ENCODE peak calls at places on chromosomes 16 and 17, in ten cellular contexts. R is AG09319; K is GM23338; J is AG10803; L is thoracic aorta; X is suprapubic skin; Q is esophagus squamous epithelium; A is cardiac fibroblast; Y is CD8-positive, alpha-beta T cell; V is GM06990. M is an unnamed sample.

GRCh38 chr16:89367538-89368059 is 122.8 kb downstream of the ANKRD11 start:
- DNase-seq in R (no peak), K (no peak), J (no peak), L (no peak), X (no peak), Q (no peak), A (no peak), Y (no peak), V (no peak), M (no peak)

GRCh38 chr16:87332150-87332549 is 15.0 kb upstream of the C16orf95 start:
- DNase-seq in R (no peak), K (no peak), J (no peak), L (no peak), X (no peak), Q (no peak), A (peak), Y (no peak), V (no peak), M (no peak)

GRCh38 chr17:32917842-32918241 is 10.1 kb upstream of the TMEM98 start:
- DNase-seq in R (no peak), K (peak), J (no peak), L (no peak), X (no peak), Q (no peak), A (no peak), Y (no peak), V (no peak), M (no peak)

GRCh38 chr16:75460441-75460840 is 4.0 kb downstream of the TMEM170A start:
- DNase-seq in R (no peak), K (peak), J (peak), L (no peak), X (peak), Q (no peak), A (no peak), Y (no peak), V (no peak), M (no peak)

GRCh38 chr16:31109622-31110021 is 1.4 kb downstream of the BCKDK start:
- DNase-seq in R (no peak), K (no peak), J (no peak), L (no peak), X (no peak), Q (no peak), A (no peak), Y (no peak), V (no peak), M (no peak)

GRCh38 chr16:29824589-29825144 is 4.4 kb downstream of the MVP start:
- DNase-seq in R (no peak), K (no peak), J (peak), L (no peak), X (no peak), Q (no peak), A (peak), Y (no peak), V (no peak), M (no peak)

GRCh38 chr16:2520784-2521577 is 810 bp downstream of the AMDHD2 start:
- DNase-seq in R (no peak), K (peak), J (no peak), L (no peak), X (peak), Q (no peak), A (no peak), Y (peak), V (peak), M (no peak)

GRCh38 chr17:64269687-64270649 is 6.9 kb upstream of the TEX2 start:
- DNase-seq in R (no peak), K (no peak), J (no peak), L (no peak), X (no peak), Q (no peak), A (no peak), Y (no peak), V (no peak), M (no peak)

GRCh38 chr16:70700101-70701020 is 14.5 kb upstream of the MTSS2 start:
- DNase-seq in R (no peak), K (no peak), J (no peak), L (no peak), X (no peak), Q (no peak), A (no peak), Y (no peak), V (no peak), M (no peak)

GRCh38 chr17:11624968-11625367 is 26.7 kb downstream of the DNAH9 start:
- DNase-seq in R (no peak), K (no peak), J (no peak), L (no peak), X (no peak), Q (no peak), A (no peak), Y (no peak), V (no peak), M (no peak)

GRCh38 chr16:87735270-87736002 is 30.4 kb downstream of the KLHDC4 start:
- DNase-seq in R (no peak), K (no peak), J (no peak), L (no peak), X (no peak), Q (no peak), A (no peak), Y (no peak), V (no peak), M (no peak)

GRCh38 chr17:42347198-42347597 is 41.0 kb downstream of the STAT3 start:
- DNase-seq in R (peak), K (no peak), J (peak), L (peak), X (no peak), Q (no peak), A (peak), Y (no peak), V (no peak), M (no peak)

GRCh38 chr17:31564883-31565297 is 173.4 kb downstream of the RAB11FIP4 start:
- DNase-seq in R (no peak), K (peak), J (peak), L (no peak), X (no peak), Q (no peak), A (peak), Y (no peak), V (no peak), M (no peak)

GRCh38 chr17:41691031-41691777 is 2.5 kb downstream of the EIF1 start:
- DNase-seq in R (no peak), K (no peak), J (no peak), L (no peak), X (no peak), Q (no peak), A (peak), Y (no peak), V (no peak), M (no peak)

GRCh38 chr16:89749637-89750036 is 28.3 kb downstream of the ZNF276 start:
- DNase-seq in R (no peak), K (no peak), J (no peak), L (no peak), X (no peak), Q (no peak), A (no peak), Y (no peak), V (no peak), M (no peak)

GRCh38 chr17:60107526-60108257 is 29.0 kb upstream of the HEATR6 start:
- DNase-seq in R (no peak), K (no peak), J (peak), L (no peak), X (no peak), Q (no peak), A (peak), Y (no peak), V (no peak), M (no peak)

GRCh38 chr17:8122923-8123694 is 797 bp downstream of the HES7 start:
- DNase-seq in R (no peak), K (peak), J (peak), L (no peak), X (no peak), Q (no peak), A (peak), Y (peak), V (peak), M (no peak)

GRCh38 chr17:33233855-33234228 is 59.3 kb downstream of the ASIC2 start:
- DNase-seq in R (no peak), K (no peak), J (peak), L (no peak), X (no peak), Q (no peak), A (no peak), Y (no peak), V (no peak), M (no peak)

GRCh38 chr17:20944014-20944905 is 98.6 kb downstream of the USP22 start:
- DNase-seq in R (no peak), K (peak), J (no peak), L (no peak), X (no peak), Q (no peak), A (no peak), Y (no peak), V (no peak), M (peak)

GRCh38 chr17:66655461-66655860 is 179.5 kb upstream of the CACNG5 start:
- DNase-seq in R (no peak), K (no peak), J (no peak), L (no peak), X (no peak), Q (no peak), A (no peak), Y (no peak), V (no peak), M (no peak)

GRCh38 chr17:32746280-32746679 is 130.6 kb downstream of the MYO1D start:
- DNase-seq in R (no peak), K (no peak), J (no peak), L (no peak), X (no peak), Q (no peak), A (peak), Y (no peak), V (no peak), M (no peak)

GRCh38 chr16:31710880-31711279 is 162.7 kb upstream of the ZNF267 start:
- DNase-seq in R (no peak), K (no peak), J (no peak), L (no peak), X (no peak), Q (no peak), A (no peak), Y (no peak), V (no peak), M (no peak)

GRCh38 chr16:66081967-66082366 is 284.5 kb upstream of the CDH5 start:
- DNase-seq in R (no peak), K (peak), J (peak), L (no peak), X (no peak), Q (no peak), A (peak), Y (no peak), V (no peak), M (no peak)

GRCh38 chr17:234163-235047 is 53.0 kb upstream of the DOC2B start:
- DNase-seq in R (no peak), K (no peak), J (no peak), L (no peak), X (peak), Q (no peak), A (no peak), Y (no peak), V (no peak), M (no peak)

GRCh38 chr16:29675811-29676643 is 3.0 kb upstream of the QPRT start:
- DNase-seq in R (no peak), K (peak), J (peak), L (no peak), X (no peak), Q (no peak), A (peak), Y (no peak), V (no peak), M (no peak)

GRCh38 chr16:67944690-67945391 is 921 bp upstream of the LCAT start:
- DNase-seq in R (no peak), K (no peak), J (no peak), L (no peak), X (no peak), Q (no peak), A (no peak), Y (no peak), V (peak), M (no peak)

DNA sequence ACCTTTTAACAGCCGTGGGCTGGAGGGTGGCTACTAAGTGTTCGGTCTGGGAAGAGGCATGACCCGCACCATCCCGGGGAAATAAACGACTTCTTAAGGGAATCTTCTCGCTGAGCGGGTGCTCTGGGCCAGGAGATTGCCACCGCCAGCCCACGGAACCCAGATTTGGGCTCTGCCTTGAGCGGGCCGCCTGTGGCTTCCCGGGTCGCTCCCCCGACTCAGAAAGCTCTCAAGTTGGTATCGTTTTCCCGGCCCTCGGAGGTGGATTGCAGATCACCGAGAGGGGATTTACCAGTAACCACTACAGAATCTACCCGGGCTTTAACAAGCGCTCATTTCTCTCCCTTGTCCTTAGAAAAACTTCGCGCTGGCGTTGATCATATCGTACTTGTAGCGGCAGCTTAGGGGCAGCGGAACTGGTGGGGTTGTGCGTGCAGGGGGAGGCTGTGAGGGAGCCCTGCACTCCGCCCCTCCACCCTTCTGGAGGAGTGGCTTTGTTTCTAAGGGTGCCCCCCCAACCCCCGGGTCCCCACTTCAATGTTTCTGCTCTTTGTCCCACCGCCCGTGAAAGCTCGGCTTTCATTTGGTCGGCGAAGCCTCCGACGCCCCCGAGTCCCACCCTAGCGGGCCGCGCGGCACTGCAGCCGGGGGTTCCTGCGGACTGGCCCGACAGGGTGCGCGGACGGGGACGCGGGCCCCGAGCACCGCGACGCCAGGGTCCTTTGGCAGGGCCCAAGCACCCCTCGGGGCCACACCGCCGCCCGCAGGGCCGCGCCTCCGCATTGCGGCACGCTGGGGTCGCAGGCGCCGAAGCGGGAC is 3.6 kb upstream of the CBX4 start:
- DNase-seq in R (no peak), K (peak), J (no peak), L (no peak), X (no peak), Q (no peak), A (peak), Y (peak), V (no peak), M (peak)
- TF ChIP-seq CTCF in R (no peak), K (no peak), J (no peak), L (peak), X (no peak), Q (no peak), A (no peak), Y (no peak), V (no peak), M (peak)

DNA sequence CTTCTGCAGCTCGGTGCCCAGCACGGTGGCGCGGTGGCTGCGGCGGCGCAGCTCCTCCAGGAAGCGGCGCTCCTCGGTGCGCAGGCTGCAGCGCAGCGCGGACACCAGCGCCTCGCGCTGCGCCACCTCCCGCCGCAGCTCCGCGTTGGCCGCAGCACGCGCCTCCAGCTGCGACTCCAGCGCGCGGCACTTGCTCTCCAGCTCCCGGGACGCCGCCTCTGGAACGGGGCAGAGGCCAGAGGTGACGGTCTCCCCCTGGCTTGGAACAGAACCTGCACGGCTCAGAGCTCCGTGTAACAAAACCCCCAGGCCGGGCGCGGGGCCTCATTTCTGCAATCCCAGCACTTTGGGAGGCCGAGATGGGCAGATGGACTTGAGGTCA is 13.2 kb upstream of the CLUH start:
- DNase-seq in R (no peak), K (peak), J (peak), L (no peak), X (no peak), Q (no peak), A (peak), Y (peak), V (peak), M (no peak)
- TF ChIP-seq CTCF in R (no peak), K (no peak), J (no peak), L (no peak), X (no peak), Q (no peak), A (no peak), Y (no peak), V (no peak), M (peak)

GRCh38 chr17:6713918-6714271 is 726 bp upstream of the SLC13A5 start:
- DNase-seq in R (no peak), K (peak), J (no peak), L (no peak), X (no peak), Q (no peak), A (no peak), Y (no peak), V (no peak), M (no peak)

GRCh38 chr17:6712058-6712853 is 913 bp downstream of the SLC13A5 start:
- DNase-seq in R (no peak), K (peak), J (no peak), L (no peak), X (no peak), Q (no peak), A (peak), Y (no peak), V (no peak), M (no peak)

GRCh38 chr17:6714315-6714874 is 1.2 kb upstream of the SLC13A5 start:
- DNase-seq in R (no peak), K (no peak), J (no peak), L (no peak), X (no peak), Q (no peak), A (no peak), Y (no peak), V (no peak), M (no peak)

GRCh38 chr17:6712854-6713129 is 377 bp downstream of the SLC13A5 start:
- DNase-seq in R (no peak), K (no peak), J (no peak), L (no peak), X (no peak), Q (no peak), A (no peak), Y (no peak), V (no peak), M (no peak)

DNA sequence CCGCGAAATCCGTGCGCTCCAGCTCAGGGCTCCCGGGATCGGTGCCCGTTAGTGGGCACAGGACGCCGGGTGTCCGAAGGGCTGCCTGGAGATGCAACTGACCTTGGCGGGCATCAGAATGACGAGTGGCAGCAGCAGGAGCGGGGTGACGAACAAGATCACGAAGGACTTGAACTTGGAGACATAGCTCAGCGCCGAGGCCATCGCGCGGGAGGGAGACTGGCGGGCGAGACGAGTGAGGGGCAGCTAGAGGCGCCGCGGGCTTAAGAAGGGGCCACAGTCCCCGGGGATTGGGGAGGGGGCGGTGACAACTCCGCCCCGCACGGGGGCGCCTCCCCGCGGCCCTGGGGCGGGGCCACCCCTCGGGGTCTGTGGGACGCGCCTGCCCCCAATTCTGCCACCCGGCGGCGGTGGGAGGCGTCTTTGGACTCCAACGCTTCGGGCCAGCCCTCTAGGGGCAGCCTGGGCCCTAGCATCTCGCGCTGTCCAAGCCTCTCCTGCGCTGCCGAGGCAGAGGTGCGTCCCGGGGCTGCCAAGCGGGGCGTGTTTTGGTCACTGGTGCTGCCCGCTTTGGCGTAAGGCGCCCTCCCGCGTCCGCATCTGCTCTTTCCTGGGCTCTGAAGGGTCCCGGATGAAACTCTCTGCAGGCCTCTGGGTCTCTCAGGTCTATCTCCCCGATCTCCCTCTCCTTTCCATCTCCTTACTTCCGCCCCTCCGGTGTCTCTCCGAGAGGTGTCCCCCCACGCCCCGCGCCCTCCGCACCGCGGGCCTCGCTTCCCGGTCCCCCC is at the start of gene SLC13A5:
- DNase-seq in R (no peak), K (peak), J (no peak), L (no peak), X (no peak), Q (no peak), A (peak), Y (no peak), V (no peak), M (peak)
- TF ChIP-seq CTCF in R (peak), K (peak), J (peak), L (no peak), X (no peak), Q (no peak), A (peak), Y (no peak), V (peak), M (peak)

GRCh38 chr16:21104124-21104860 is 46.4 kb downstream of the DNAH3 start:
- DNase-seq in R (no peak), K (no peak), J (peak), L (no peak), X (no peak), Q (no peak), A (peak), Y (no peak), V (no peak), M (no peak)

GRCh38 chr16:21097151-21097550 is 53.5 kb downstream of the DNAH3 start:
- DNase-seq in R (no peak), K (no peak), J (peak), L (no peak), X (no peak), Q (no peak), A (peak), Y (no peak), V (no peak), M (no peak)

GRCh38 chr16:21100447-21100846 is 50.2 kb downstream of the DNAH3 start:
- DNase-seq in R (peak), K (no peak), J (peak), L (no peak), X (no peak), Q (no peak), A (peak), Y (no peak), V (no peak), M (no peak)

DNA sequence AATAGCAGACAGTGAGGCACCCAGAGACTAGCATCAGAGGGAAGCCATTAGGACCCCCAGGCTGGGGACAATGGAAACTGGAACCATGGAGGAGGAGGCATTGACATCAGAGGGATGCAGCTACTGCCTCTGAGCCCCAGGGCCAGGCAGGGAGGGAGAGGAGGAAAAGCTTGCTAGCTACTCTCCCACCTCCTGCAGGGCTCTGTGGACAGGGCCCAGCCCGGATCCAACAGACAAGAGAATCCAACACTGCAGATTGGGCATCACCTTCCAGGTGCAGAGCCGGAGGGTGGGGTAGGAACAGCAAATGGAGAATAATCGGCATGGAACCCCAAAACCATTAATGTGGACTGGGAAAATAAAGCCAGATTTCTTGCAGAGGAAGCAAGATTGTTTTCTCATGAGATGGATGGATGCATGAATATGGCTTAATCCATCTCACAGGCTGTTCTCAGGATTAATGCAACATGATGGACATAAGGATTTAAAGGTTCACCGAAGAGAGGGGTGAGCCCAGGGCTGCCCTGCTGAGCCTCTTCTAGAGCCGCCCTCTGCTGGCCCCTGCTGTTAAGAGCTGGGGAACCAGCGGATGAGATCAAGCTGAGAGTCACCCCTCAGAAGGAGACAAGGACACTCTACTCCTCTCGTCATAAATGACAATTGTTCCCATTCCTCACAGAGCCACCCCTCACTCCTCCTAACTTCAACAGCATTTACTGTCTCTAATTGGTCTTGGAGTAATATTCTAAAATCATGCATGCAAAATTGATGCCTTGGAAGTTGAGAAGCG is 48.8 kb downstream of the DNAH3 start:
- DNase-seq in R (no peak), K (peak), J (peak), L (no peak), X (no peak), Q (no peak), A (peak), Y (peak), V (no peak), M (no peak)
- TF ChIP-seq CTCF in R (peak), K (peak), J (peak), L (no peak), X (no peak), Q (no peak), A (peak), Y (peak), V (peak), M (peak)

GRCh38 chr17:39923836-39924690 is 3.3 kb downstream of the ORMDL3 start:
- DNase-seq in R (no peak), K (no peak), J (peak), L (no peak), X (no peak), Q (no peak), A (peak), Y (no peak), V (no peak), M (no peak)
- TF ChIP-seq CTCF in R (peak), K (no peak), J (peak), L (no peak), X (no peak), Q (no peak), A (peak), Y (no peak), V (peak), M (peak)

M was measured in progenitor cell of endocrine pancreas.